ENCODE peak calls at places on chromosome 18, in seven cellular contexts. One of them, this sample, is unnamed.

GRCh38 chr18:69774831-69775230 is 172.8 kb downstream of the CD226 start:
- DNase-seq in GM12878: no peak
- DNase-seq in HepG2: no peak
- DNase-seq in K562: no peak
- DNase-seq in HCT116: no peak
- DNase-seq in H1: no peak
- DNase-seq in SK-N-SH: no peak
- DNase-seq in this sample: no peak

GRCh38 chr18:39596891-39597290 is 2031.3 kb upstream of the CELF4 start:
- DNase-seq in GM12878: no peak
- DNase-seq in HepG2: no peak
- DNase-seq in K562: no peak
- DNase-seq in HCT116: no peak
- DNase-seq in H1: no peak
- DNase-seq in SK-N-SH: no peak
- DNase-seq in this sample: no peak

GRCh38 chr18:71849407-71849806 is 694.7 kb downstream of the CBLN2 start:
- DNase-seq in GM12878: no peak
- DNase-seq in HepG2: no peak
- DNase-seq in K562: no peak
- DNase-seq in HCT116: no peak
- DNase-seq in H1: no peak
- DNase-seq in SK-N-SH: no peak
- DNase-seq in this sample: no peak

GRCh38 chr18:25360301-25360899 is 8.4 kb upstream of the ZNF521 start:
- DNase-seq in GM12878: no peak
- DNase-seq in HepG2: no peak
- DNase-seq in K562: no peak
- DNase-seq in HCT116: no peak
- DNase-seq in H1: no peak
- DNase-seq in SK-N-SH: no peak
- DNase-seq in this sample: no peak

GRCh38 chr18:61236476-61237057 is 96.7 kb upstream of the CDH20 start:
- DNase-seq in GM12878: no peak
- DNase-seq in HepG2: no peak
- DNase-seq in K562: no peak
- DNase-seq in HCT116: no peak
- DNase-seq in H1: no peak
- DNase-seq in SK-N-SH: no peak
- DNase-seq in this sample: no peak

GRCh38 chr18:78697446-78697845 is 282.2 kb upstream of the SALL3 start:
- DNase-seq in GM12878: no peak
- DNase-seq in HepG2: no peak
- DNase-seq in K562: no peak
- DNase-seq in HCT116: no peak
- DNase-seq in H1: no peak
- DNase-seq in SK-N-SH: no peak
- DNase-seq in this sample: no peak

GRCh38 chr18:46067431-46068007 is 4.5 kb downstream of the PSTPIP2 start:
- DNase-seq in GM12878: no peak
- DNase-seq in HepG2: peak; percentile 45
- DNase-seq in K562: no peak
- DNase-seq in HCT116: peak; percentile 43
- DNase-seq in H1: no peak
- DNase-seq in SK-N-SH: no peak
- DNase-seq in this sample: no peak

GRCh38 chr18:7523772-7524171 is 43.3 kb upstream of the PTPRM start:
- DNase-seq in GM12878: no peak
- DNase-seq in HepG2: no peak
- DNase-seq in K562: no peak
- DNase-seq in HCT116: no peak
- DNase-seq in H1: no peak
- DNase-seq in SK-N-SH: no peak
- DNase-seq in this sample: no peak

GRCh38 chr18:32920796-32921787 is 148.3 kb upstream of the KLHL14 start:
- DNase-seq in GM12878: no peak
- DNase-seq in HepG2: peak; percentile 70
- DNase-seq in K562: no peak
- DNase-seq in HCT116: no peak
- DNase-seq in H1: no peak
- DNase-seq in SK-N-SH: no peak
- DNase-seq in this sample: no peak

GRCh38 chr18:76445741-76446232 is 49.3 kb downstream of the ZNF516 start:
- DNase-seq in GM12878: no peak
- DNase-seq in HepG2: no peak
- DNase-seq in K562: no peak
- DNase-seq in HCT116: no peak
- DNase-seq in H1: no peak
- DNase-seq in SK-N-SH: peak; percentile 56
- DNase-seq in this sample: no peak

GRCh38 chr18:76446321-76446720 is 48.7 kb downstream of the ZNF516 start:
- DNase-seq in GM12878: no peak
- DNase-seq in HepG2: no peak
- DNase-seq in K562: no peak
- DNase-seq in HCT116: no peak
- DNase-seq in H1: no peak
- DNase-seq in SK-N-SH: no peak
- DNase-seq in this sample: no peak

GRCh38 chr18:76443519-76444435 is 51.3 kb downstream of the ZNF516 start:
- DNase-seq in GM12878: no peak
- DNase-seq in HepG2: no peak
- DNase-seq in K562: no peak
- DNase-seq in HCT116: no peak
- DNase-seq in H1: no peak
- DNase-seq in SK-N-SH: peak; percentile 52
- DNase-seq in this sample: no peak

GRCh38 chr18:76444436-76445105 is 50.5 kb downstream of the ZNF516 start:
- DNase-seq in GM12878: no peak
- DNase-seq in HepG2: no peak
- DNase-seq in K562: no peak
- DNase-seq in HCT116: no peak
- DNase-seq in H1: no peak
- DNase-seq in SK-N-SH: no peak
- DNase-seq in this sample: no peak

DNA sequence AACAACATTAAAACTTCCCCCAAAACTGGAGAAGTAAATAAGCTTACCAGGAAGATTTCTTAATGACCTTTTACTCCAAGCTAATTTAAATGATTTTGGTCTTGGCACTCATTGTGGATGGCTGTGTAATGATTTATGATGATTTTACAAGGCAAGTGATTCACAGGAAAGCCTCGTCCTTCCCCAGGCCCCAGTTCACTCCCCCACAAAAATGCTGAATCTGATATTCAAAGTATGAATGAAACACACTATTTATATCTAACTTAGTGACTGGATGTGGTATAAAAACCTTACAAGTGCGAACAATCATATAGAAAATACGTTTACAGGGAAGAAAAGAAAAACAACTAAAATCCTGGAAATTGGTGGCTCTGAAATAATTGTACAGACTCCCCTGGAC is 49.8 kb downstream of the ZNF516 start:
- DNase-seq in GM12878: no peak
- DNase-seq in HepG2: no peak
- DNase-seq in K562: no peak
- DNase-seq in HCT116: no peak
- DNase-seq in H1: no peak
- DNase-seq in SK-N-SH: no peak
- DNase-seq in this sample: no peak
- TF ChIP-seq JUND in GM12878: no peak
- TF ChIP-seq JUND in HepG2: no peak
- TF ChIP-seq JUND in K562: no peak
- TF ChIP-seq JUND in HCT116: no peak
- TF ChIP-seq JUND in H1: no peak
- TF ChIP-seq JUND in SK-N-SH: peak; percentile 76
- TF ChIP-seq JUND in this sample: no peak

GRCh38 chr18:76386071-76386470 is 109.0 kb downstream of the ZNF516 start:
- DNase-seq in GM12878: no peak
- DNase-seq in HepG2: no peak
- DNase-seq in K562: no peak
- DNase-seq in HCT116: no peak
- DNase-seq in H1: no peak
- DNase-seq in SK-N-SH: no peak
- DNase-seq in this sample: no peak

GRCh38 chr18:76385681-76385975 is 109.4 kb downstream of the ZNF516 start:
- DNase-seq in GM12878: no peak
- DNase-seq in HepG2: no peak
- DNase-seq in K562: no peak
- DNase-seq in HCT116: no peak
- DNase-seq in H1: no peak
- DNase-seq in SK-N-SH: no peak
- DNase-seq in this sample: no peak

GRCh38 chr18:76388261-76388660 is 106.8 kb downstream of the ZNF516 start:
- DNase-seq in GM12878: no peak
- DNase-seq in HepG2: no peak
- DNase-seq in K562: no peak
- DNase-seq in HCT116: no peak
- DNase-seq in H1: no peak
- DNase-seq in SK-N-SH: no peak
- DNase-seq in this sample: no peak

GRCh38 chr18:76387608-76388007 is 107.4 kb downstream of the ZNF516 start:
- DNase-seq in GM12878: no peak
- DNase-seq in HepG2: no peak
- DNase-seq in K562: no peak
- DNase-seq in HCT116: no peak
- DNase-seq in H1: no peak
- DNase-seq in SK-N-SH: no peak
- DNase-seq in this sample: no peak

DNA sequence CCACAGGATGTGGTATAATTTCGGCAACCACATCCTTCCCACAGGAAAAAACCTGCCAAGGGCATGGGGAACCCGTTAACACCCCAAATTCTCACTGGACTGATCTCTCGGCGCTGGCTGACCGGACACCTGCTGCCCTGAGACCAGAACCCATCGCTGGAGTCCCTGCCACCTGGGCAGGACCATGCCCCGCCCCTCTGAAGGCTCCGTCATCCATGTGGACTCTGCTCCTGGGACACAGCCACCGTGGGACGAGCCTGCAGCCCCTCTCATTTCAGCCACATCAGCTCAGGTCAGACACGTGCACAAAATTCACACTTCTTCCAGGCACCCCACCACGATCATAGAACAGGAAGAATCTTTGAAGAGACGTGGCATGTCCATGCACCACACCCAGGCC is 108.2 kb downstream of the ZNF516 start:
- DNase-seq in GM12878: no peak
- DNase-seq in HepG2: no peak
- DNase-seq in K562: no peak
- DNase-seq in HCT116: no peak
- DNase-seq in H1: no peak
- DNase-seq in SK-N-SH: no peak
- DNase-seq in this sample: no peak
- TF ChIP-seq JUND in GM12878: no peak
- TF ChIP-seq JUND in HepG2: no peak
- TF ChIP-seq JUND in K562: no peak
- TF ChIP-seq JUND in HCT116: no peak
- TF ChIP-seq JUND in H1: no peak
- TF ChIP-seq JUND in SK-N-SH: no peak
- TF ChIP-seq JUND in this sample: no peak

GRCh38 chr18:79964330-79965118 is at the start of gene HSBP1L1:
- DNase-seq in GM12878: no peak
- DNase-seq in HepG2: peak; percentile 65
- DNase-seq in K562: no peak
- DNase-seq in HCT116: peak; percentile 48
- DNase-seq in H1: no peak
- DNase-seq in SK-N-SH: peak; percentile 85
- DNase-seq in this sample: peak; percentile 62

GRCh38 chr18:79962311-79962710 is 2.1 kb upstream of the HSBP1L1 start:
- DNase-seq in GM12878: no peak
- DNase-seq in HepG2: no peak
- DNase-seq in K562: no peak
- DNase-seq in HCT116: peak; percentile 33
- DNase-seq in H1: no peak
- DNase-seq in SK-N-SH: no peak
- DNase-seq in this sample: peak; percentile 78

GRCh38 chr18:79963658-79964329 is 649 bp upstream of the HSBP1L1 start:
- DNase-seq in GM12878: no peak
- DNase-seq in HepG2: no peak
- DNase-seq in K562: no peak
- DNase-seq in HCT116: no peak
- DNase-seq in H1: no peak
- DNase-seq in SK-N-SH: no peak
- DNase-seq in this sample: no peak

GRCh38 chr18:79961527-79962291 is 2.7 kb upstream of the HSBP1L1 start:
- DNase-seq in GM12878: no peak
- DNase-seq in HepG2: peak; percentile 44
- DNase-seq in K562: peak; percentile 68
- DNase-seq in HCT116: no peak
- DNase-seq in H1: no peak
- DNase-seq in SK-N-SH: no peak
- DNase-seq in this sample: no peak

DNA sequence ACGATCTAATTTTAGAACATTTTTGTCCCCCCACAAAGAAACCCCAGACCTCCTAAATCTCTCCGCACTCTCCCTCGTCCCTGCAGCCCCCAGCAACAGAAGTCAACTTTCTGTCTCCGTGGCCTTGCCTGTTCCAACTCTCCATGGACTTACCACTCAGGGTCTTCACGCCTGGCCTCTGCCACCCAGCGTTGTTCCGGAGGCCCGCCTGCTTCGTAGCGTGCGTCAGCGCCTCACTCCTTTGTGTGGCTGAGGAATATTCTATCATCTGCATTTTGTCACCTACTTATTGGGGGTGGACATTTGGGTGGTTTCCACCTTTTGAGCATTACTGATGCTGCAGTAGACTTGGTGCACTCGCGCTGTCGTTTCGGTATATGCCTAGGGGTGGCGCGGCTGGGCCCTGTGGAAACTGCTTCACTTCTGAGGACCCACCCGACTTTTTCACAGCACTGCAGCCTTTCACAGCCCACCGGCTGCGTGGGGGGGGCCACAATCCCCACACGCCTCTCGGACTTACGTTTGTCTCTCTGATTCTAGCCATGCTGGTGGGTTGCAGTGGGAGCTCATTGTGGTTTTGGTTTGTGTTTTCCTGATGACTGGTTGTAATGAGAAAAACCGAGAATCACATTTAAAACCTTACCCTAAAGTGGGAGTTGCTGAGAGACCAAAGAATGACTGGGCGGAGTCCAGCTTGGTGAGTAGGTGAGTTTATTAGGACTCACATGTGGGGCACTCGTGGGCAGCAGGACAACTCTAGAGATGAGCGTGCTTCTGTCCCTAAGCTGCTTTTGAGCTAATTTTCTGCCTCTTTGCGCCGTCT is 1.4 kb upstream of the HSBP1L1 start:
- DNase-seq in GM12878: peak; percentile 84
- DNase-seq in HepG2: no peak
- DNase-seq in K562: no peak
- DNase-seq in HCT116: no peak
- DNase-seq in H1: no peak
- DNase-seq in SK-N-SH: no peak
- DNase-seq in this sample: no peak
- TF ChIP-seq JUND in GM12878: no peak
- TF ChIP-seq JUND in HepG2: no peak
- TF ChIP-seq JUND in K562: no peak
- TF ChIP-seq JUND in HCT116: no peak
- TF ChIP-seq JUND in H1: no peak
- TF ChIP-seq JUND in SK-N-SH: no peak
- TF ChIP-seq JUND in this sample: no peak

DNA sequence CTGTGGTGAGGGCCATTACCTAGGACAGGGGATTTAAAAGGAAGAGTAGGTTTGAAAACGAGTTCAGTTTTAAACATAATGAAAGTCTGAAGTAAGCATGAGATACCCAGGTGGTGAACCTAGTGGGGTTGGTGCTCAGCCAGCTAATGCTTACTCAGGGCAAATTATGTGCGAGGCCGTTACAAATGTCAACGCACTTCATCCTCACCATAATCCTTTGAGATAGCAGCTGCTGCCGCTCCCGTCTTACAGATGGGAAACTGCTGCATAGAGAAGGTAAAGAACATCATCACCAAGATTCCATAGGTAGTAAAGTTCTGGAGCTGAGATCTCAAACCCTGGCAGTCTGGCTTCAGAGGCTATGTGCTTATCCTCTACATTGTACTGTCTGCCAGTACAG is 209.0 kb downstream of the DYM start:
- DNase-seq in GM12878: no peak
- DNase-seq in HepG2: no peak
- DNase-seq in K562: no peak
- DNase-seq in HCT116: no peak
- DNase-seq in H1: no peak
- DNase-seq in SK-N-SH: no peak
- DNase-seq in this sample: no peak
- TF ChIP-seq JUND in GM12878: no peak
- TF ChIP-seq JUND in HepG2: no peak
- TF ChIP-seq JUND in K562: no peak
- TF ChIP-seq JUND in HCT116: no peak
- TF ChIP-seq JUND in H1: no peak
- TF ChIP-seq JUND in SK-N-SH: no peak
- TF ChIP-seq JUND in this sample: no peak